ENCODE peak calls at places on chromosomes 12 and 14, in five cellular contexts. L, A, M, G and Z are unnamed samples.
A peak's percentile ranks its signal among the peaks of the same experiment; 100 is the strongest.

GRCh38 chr14:54603362-54603761 is 36.4 kb downstream of the SAMD4A start:
- DNase-seq in M (peak; percentile 47), A (no peak), L (no peak), G (no peak), Z (no peak)

GRCh38 chr12:107330901-107331431 is 237.6 kb upstream of the CRY1 start:
- DNase-seq in G (no peak), M (no peak), L (no peak), A (no peak), Z (no peak)

GRCh38 chr14:85402546-85403162 is 127.3 kb upstream of the FLRT2 start:
- DNase-seq in L (no peak), M (no peak), A (no peak), G (no peak), Z (no peak)

GRCh38 chr12:52241205-52241842 is 8.3 kb downstream of the KRT7 start:
- DNase-seq in L (no peak), G (no peak), A (no peak), M (no peak), Z (no peak)

GRCh38 chr14:32509632-32510187 is 180.6 kb downstream of the AKAP6 start:
- DNase-seq in A (no peak), L (no peak), G (no peak), M (peak; percentile 91), Z (no peak)

GRCh38 chr12:27577688-27578087 is 53.7 kb downstream of the PPFIBP1 start:
- DNase-seq in G (no peak), A (no peak), L (no peak), M (no peak), Z (no peak)

GRCh38 chr12:32134144-32134888 is 27.7 kb downstream of the BICD1 start:
- DNase-seq in G (no peak), M (peak; percentile 47), A (peak; percentile 26), L (no peak), Z (no peak)

GRCh38 chr12:77377116-77377515 is 311.7 kb upstream of the E2F7 start:
- DNase-seq in A (no peak), M (peak; percentile 47), G (no peak), L (no peak), Z (no peak)

GRCh38 chr14:105940534-105941225 is 414.3 kb downstream of the TMEM121 start:
- DNase-seq in M (no peak), A (no peak), L (no peak), G (no peak), Z (no peak)

GRCh38 chr12:32841061-32841460 is 55.5 kb downstream of the PKP2 start:
- DNase-seq in M (no peak), L (no peak), A (no peak), G (no peak), Z (no peak)

GRCh38 chr14:96501383-96501745 is 818 bp upstream of the PAPOLA start:
- DNase-seq in G (no peak), L (peak; percentile 38), M (peak; percentile 3), A (peak; percentile 21), Z (no peak)

GRCh38 chr14:78259831-78260230 is 89.7 kb downstream of the NRXN3 start:
- DNase-seq in M (no peak), L (no peak), G (no peak), A (no peak), Z (no peak)

GRCh38 chr14:104585966-104586702 is 6.6 kb downstream of the C14orf180 start:
- DNase-seq in A (no peak), M (no peak), L (no peak), G (no peak), Z (no peak)

GRCh38 chr14:51006781-51007211 is 62.5 kb upstream of the PYGL start:
- DNase-seq in G (peak; percentile 12), A (no peak), L (no peak), M (peak; percentile 85), Z (no peak)

GRCh38 chr14:76136476-76137160 is 15.1 kb upstream of the GPATCH2L start:
- DNase-seq in L (no peak), A (no peak), M (no peak), G (no peak), Z (no peak)

GRCh38 chr12:6553051-6553868 is 2.6 kb downstream of the IFFO1 start:
- DNase-seq in M (peak; percentile 87), G (no peak), L (no peak), A (no peak), Z (no peak)

GRCh38 chr12:123942277-123942653 is 30.4 kb downstream of the CCDC92 start:
- DNase-seq in M (peak; percentile 86), L (no peak), A (no peak), G (no peak), Z (no peak)

GRCh38 chr12:91926810-91927209 is 218.8 kb downstream of the BTG1 start:
- DNase-seq in A (no peak), M (peak; percentile 44), G (no peak), L (no peak), Z (peak; percentile 39)

GRCh38 chr12:2172486-2173214 is 119.9 kb downstream of the CACNA1C start:
- DNase-seq in A (no peak), G (no peak), L (no peak), M (no peak), Z (no peak)

GRCh38 chr14:91380610-91381371 is 36.8 kb downstream of the CCDC88C start:
- DNase-seq in M (no peak), G (no peak), A (no peak), L (no peak), Z (no peak)

GRCh38 chr12:39772708-39773665 is 153.4 kb upstream of the ABCD2 start:
- DNase-seq in M (no peak), A (no peak), L (no peak), G (no peak), Z (no peak)

GRCh38 chr14:89493877-89494634 is 77.0 kb upstream of the FOXN3 start:
- DNase-seq in M (no peak), G (no peak), L (no peak), A (peak; percentile 90), Z (no peak)

GRCh38 chr12:18723752-18724151 is 14.1 kb downstream of the PLCZ1 start:
- DNase-seq in A (no peak), M (peak; percentile 4), L (no peak), G (no peak), Z (no peak)

GRCh38 chr14:26286806-26287205 is 311.0 kb downstream of the NOVA1 start:
- DNase-seq in M (no peak), G (no peak), A (no peak), L (no peak), Z (no peak)

GRCh38 chr12:53287741-53288216 is 7.6 kb upstream of the PFDN5 start:
- DNase-seq in M (peak; percentile 73), G (peak; percentile 56), L (no peak), A (peak; percentile 74), Z (peak; percentile 69)

GRCh38 chr12:33770652-33771051 is 251.6 kb upstream of the ALG10 start:
- DNase-seq in M (no peak), G (no peak), A (no peak), L (no peak), Z (no peak)

GRCh38 chr14:69685217-69685616 is 73.8 kb downstream of the SUSD6 start:
- DNase-seq in M (no peak), A (no peak), G (no peak), L (no peak), Z (no peak)

GRCh38 chr12:56377310-56377988 is 14.8 kb upstream of the APOF start:
- DNase-seq in G (no peak), M (peak; percentile 24), A (no peak), L (no peak), Z (no peak)

GRCh38 chr14:55349565-55349964 is 62.1 kb downstream of the ATG14 start:
- DNase-seq in A (no peak), G (no peak), L (no peak), M (no peak), Z (no peak)

GRCh38 chr12:129984097-129984496 is 80.3 kb upstream of the TMEM132D start:
- DNase-seq in G (no peak), L (no peak), A (no peak), M (no peak), Z (no peak)

GRCh38 chr14:67551940-67552339 is 18.9 kb downstream of the PLEKHH1 start:
- DNase-seq in L (no peak), G (no peak), M (no peak), A (no peak), Z (no peak)

GRCh38 chr14:23321572-23322547 is 603 bp downstream of the PABPN1 start:
- DNase-seq in G (peak; percentile 44), L (no peak), M (peak; percentile 58), A (peak; percentile 51), Z (peak; percentile 46)

GRCh38 chr14:65206448-65207096 is 104.3 kb upstream of the MAX start:
- DNase-seq in L (peak; percentile 26), G (no peak), A (peak; percentile 57), M (peak; percentile 79), Z (no peak)

GRCh38 chr12:124554429-124555029 is 12.9 kb downstream of the NCOR2 start:
- DNase-seq in L (no peak), G (no peak), M (no peak), A (no peak), Z (no peak)

GRCh38 chr12:77122236-77122635 is 56.9 kb upstream of the E2F7 start:
- DNase-seq in A (no peak), G (no peak), L (no peak), M (peak; percentile 66), Z (no peak)

GRCh38 chr14:33765251-33765650 is 185.6 kb downstream of the EGLN3 start:
- DNase-seq in G (peak; percentile 57), A (no peak), M (no peak), L (no peak), Z (no peak)